ENCODE peak calls at places on chromosomes 16 and 17, in five cellular contexts. Z is hepatocyte, A is MM.1S, Y is mammary epithelial cell, P is PC-3. L is an unnamed sample.

GRCh38 chr16:75198135-75198600 is 8.8 kb downstream of the CTRB2 start:
- DNase-seq in Z (peak), A (no peak), Y (no peak), P (no peak), L (no peak)

GRCh38 chr16:10946308-10946707 is 1.9 kb downstream of the CLEC16A start:
- DNase-seq in Z (peak), A (no peak), Y (peak), P (no peak), L (no peak)

GRCh38 chr16:24075929-24076716 is 180.0 kb upstream of the CACNG3 start:
- DNase-seq in Z (peak), A (peak), Y (peak), P (peak), L (no peak)

GRCh38 chr17:59367657-59368045 is 36.2 kb downstream of the YPEL2 start:
- DNase-seq in Z (peak), A (no peak), Y (peak), P (peak), L (no peak)

GRCh38 chr16:49833796-49834195 is 22.1 kb downstream of the ZNF423 start:
- DNase-seq in Z (no peak), A (no peak), Y (no peak), P (no peak), L (no peak)

GRCh38 chr17:40442392-40443195 is 656 bp upstream of the IGFBP4 start:
- DNase-seq in Z (no peak), A (no peak), Y (no peak), P (no peak), L (no peak)

GRCh38 chr17:13030459-13031305 is 12.9 kb upstream of the ELAC2 start:
- DNase-seq in Z (peak), A (peak), Y (peak), P (peak), L (no peak)

GRCh38 chr17:75873587-75874322 is 4.6 kb downstream of the TRIM47 start:
- DNase-seq in Z (no peak), A (no peak), Y (no peak), P (no peak), L (no peak)

GRCh38 chr17:43418441-43419374 is 19.9 kb downstream of the ARL4D start:
- DNase-seq in Z (peak), A (no peak), Y (peak), P (peak), L (peak)

GRCh38 chr16:25785361-25785760 is 93.6 kb downstream of the HS3ST4 start:
- DNase-seq in Z (no peak), A (no peak), Y (no peak), P (no peak), L (no peak)

GRCh38 chr17:2400474-2400866 is 390 bp downstream of the MNT start:
- DNase-seq in Z (peak), A (peak), Y (peak), P (peak), L (no peak)

GRCh38 chr16:8998114-8998513 is 34.4 kb upstream of the USP7 start:
- DNase-seq in Z (peak), A (no peak), Y (peak), P (peak), L (no peak)

GRCh38 chr17:69949931-69950330 is 125.1 kb upstream of the KCNJ16 start:
- DNase-seq in Z (peak), A (no peak), Y (no peak), P (no peak), L (no peak)

GRCh38 chr17:39666601-39667261 is 1.5 kb upstream of the PNMT start:
- DNase-seq in Z (no peak), A (no peak), Y (no peak), P (no peak), L (no peak)

GRCh38 chr16:85781685-85782370 is 17.5 kb downstream of the EMC8 start:
- DNase-seq in Z (peak), A (no peak), Y (no peak), P (peak), L (no peak)
- H3K27ac ChIP-seq in Z (no peak), A (no peak), Y (no peak), P (no peak), L (no peak)

GRCh38 chr17:9253308-9253707 is 232.0 kb downstream of the NTN1 start:
- DNase-seq in Z (no peak), A (no peak), Y (no peak), P (no peak), L (no peak)
- H3K4me2 ChIP-seq in Z (no peak), A (no peak), Y (no peak), P (no peak), L (no peak)

DNA sequence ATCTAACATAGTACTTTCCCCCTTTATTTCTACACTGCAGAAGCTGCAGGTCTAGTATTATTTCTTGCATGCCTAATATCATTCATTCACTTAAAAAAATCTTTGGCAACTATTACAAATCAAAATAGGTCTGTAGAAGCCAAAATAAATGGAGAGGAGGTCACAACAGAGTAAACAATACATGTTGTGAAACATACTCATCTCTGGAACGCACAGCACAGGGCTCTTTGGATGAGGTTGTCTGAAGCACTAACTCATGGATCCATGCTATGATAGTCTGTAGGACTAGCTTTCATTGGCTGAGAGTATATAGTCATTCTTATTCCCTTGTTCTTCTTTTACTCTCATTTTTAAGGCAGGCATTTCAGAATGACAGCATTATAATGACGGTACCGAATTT is 21.3 kb downstream of the MYO1D start:
- DNase-seq in Z (no peak), A (no peak), Y (no peak), P (no peak), L (no peak)
- TF ChIP-seq EZH2 in Z (no peak), A (no peak), Y (no peak), P (no peak), L (no peak)

GRCh38 chr16:73023752-73024570 is 24.0 kb downstream of the ZFHX3 start:
- DNase-seq in Z (no peak), A (no peak), Y (no peak), P (no peak), L (no peak)
- H3K27ac ChIP-seq in Z (no peak), A (no peak), Y (no peak), P (no peak), L (no peak)

GRCh38 chr16:66904846-66905632 is 13.6 kb downstream of the CDH16 start:
- DNase-seq in Z (peak), A (no peak), Y (no peak), P (no peak), L (peak)
- H3K4me2 ChIP-seq in Z (peak), A (peak), Y (no peak), P (no peak), L (no peak)

GRCh38 chr16:67156146-67156844 is 3.4 kb downstream of the TRADD start:
- DNase-seq in Z (no peak), A (no peak), Y (no peak), P (no peak), L (no peak)
- TF ChIP-seq EZH2 in Z (no peak), A (no peak), Y (no peak), P (no peak), L (no peak)

DNA sequence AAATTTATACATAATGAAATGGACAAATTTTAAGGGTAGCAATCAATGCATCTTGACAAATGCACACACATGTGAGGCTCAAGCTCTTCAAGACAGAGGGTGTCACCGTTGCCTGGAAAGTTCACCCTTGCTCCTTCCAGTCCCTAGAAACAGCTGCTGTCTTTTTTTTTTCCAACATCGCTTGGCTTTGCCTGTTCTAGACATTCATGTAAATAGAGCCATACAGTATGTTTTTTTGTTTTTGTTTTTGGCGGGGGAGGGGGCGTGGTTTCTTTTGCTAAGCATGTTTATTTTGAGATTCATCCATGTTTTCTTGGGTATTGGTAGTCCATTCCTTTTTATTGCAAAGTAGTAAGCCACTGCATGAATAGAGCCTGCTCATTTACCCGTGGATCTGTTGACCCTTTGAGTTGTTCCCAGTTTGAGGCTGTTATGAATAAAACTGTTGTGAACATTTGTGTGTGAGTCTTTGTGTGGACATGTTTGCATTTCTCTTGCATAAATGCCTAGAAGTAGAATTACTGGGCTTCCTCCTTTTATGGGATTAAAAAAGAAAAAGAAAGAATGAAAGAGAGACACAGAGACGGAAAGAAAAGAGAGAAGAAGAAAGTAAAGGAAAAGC is 78.4 kb downstream of the NT5M start:
- DNase-seq in Z (no peak), A (no peak), Y (no peak), P (no peak), L (no peak)
- H3K27ac ChIP-seq in Z (no peak), A (no peak), Y (no peak), P (no peak), L (no peak)

DNA sequence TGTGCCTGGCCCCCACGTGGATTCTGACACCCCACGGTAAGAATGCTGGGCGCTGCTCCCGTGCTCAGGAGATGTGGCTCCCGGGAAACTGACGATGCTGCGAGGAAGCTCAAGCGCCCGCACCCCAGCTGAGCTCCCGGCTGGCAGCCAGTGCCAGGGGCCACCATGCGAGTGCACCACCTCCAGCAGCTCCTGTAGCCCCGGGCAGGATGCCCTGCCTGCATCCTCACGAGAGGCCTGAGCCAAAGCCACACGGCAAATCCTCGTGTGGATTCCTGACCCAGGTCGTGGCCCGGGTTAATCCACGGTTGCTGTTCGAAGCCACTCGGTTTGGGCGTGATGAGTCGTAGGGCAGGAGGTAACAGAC is 11.6 kb upstream of the DPEP1 start:
- DNase-seq in Z (no peak), A (no peak), Y (no peak), P (no peak), L (no peak)
- H3K4me2 ChIP-seq in Z (peak), A (no peak), Y (peak), P (peak), L (peak)

DNA sequence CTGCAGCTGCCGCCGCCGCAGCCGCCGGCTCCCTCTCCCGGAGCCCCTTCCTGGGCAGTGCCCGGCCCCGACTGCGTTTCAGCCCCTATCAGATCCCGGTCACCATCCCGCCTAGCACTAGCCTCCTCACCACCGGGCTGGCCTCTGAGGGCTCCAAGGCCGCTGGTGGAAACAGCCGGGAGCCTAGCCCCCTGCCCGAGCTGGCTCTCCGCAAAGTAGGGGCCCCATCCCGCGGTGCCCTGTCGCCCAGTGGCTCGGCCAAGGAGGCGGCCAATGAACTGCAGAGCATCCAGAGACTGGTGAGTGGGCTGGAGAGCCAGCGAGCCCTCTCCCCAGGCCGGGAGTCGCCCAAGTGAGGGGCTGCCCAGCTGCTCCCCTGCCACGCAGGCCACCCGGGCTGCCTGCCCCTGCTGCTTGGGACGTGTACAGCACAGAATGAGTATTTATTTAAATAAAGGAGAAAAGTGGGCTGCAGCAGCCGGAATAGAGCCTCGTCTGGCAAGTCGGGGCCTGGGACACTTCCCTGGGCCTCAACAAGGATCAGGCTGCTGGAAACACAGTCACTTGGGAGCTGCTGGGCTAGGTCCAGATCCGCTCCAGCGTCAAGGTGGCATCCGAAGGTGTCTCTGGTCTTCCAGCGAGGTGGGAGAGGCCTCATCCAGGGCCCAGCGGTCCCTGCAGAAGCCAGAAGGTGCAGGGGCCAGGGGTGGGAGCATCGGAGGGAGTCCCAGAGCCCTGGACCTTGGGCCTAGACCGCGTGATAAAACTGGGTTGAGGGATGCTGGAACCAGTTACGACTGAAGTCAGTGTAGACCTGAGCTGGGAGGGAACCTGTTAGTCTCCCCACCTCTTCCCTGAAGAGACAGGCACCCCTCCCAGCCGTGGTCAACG is 8.8 kb downstream of the TBX2 start:
- DNase-seq in Z (no peak), A (no peak), Y (no peak), P (no peak), L (no peak)
- TF ChIP-seq EZH2 in Z (no peak), A (no peak), Y (no peak), P (no peak), L (no peak)

L was measured in keratinocyte.